ENCODE peak calls at places on chromosomes 5 and 9, in five cellular contexts. D is neural progenitor cell, P is MCF 10A, Q is psoas muscle, V is mesothelial cell of epicardium. B is an unnamed sample.

GRCh38 chr5:173278641-173279040 is 43.6 kb upstream of the NKX2-5 start:
- DNase-seq in P (no peak), V (no peak), D (no peak), Q (no peak), B (no peak)

GRCh38 chr5:23507278-23507685 is at the start of gene PRDM9:
- DNase-seq in P (peak), V (no peak), Q (peak), D (no peak), B (no peak)

GRCh38 chr5:175842947-175843793 is 28.2 kb upstream of the CPLX2 start:
- DNase-seq in P (peak), Q (peak), V (no peak), D (peak), B (peak)

GRCh38 chr9:33017283-33018041 is 7.6 kb upstream of the DNAJA1 start:
- DNase-seq in Q (no peak), P (no peak), V (no peak), D (no peak), B (no peak)

GRCh38 chr5:168931638-168932345 is 352.6 kb upstream of the PANK3 start:
- DNase-seq in P (peak), V (no peak), Q (no peak), D (no peak), B (no peak)

GRCh38 chr5:33980030-33980429 is 4.5 kb downstream of the SLC45A2 start:
- DNase-seq in V (no peak), P (no peak), D (no peak), Q (no peak), B (no peak)

GRCh38 chr5:84249918-84250635 is 134.6 kb downstream of the EDIL3 start:
- DNase-seq in Q (no peak), P (peak), V (no peak), D (peak), B (no peak)

GRCh38 chr5:44885903-44886302 is 77.2 kb downstream of the MRPS30 start:
- DNase-seq in V (no peak), Q (no peak), P (peak), D (no peak), B (no peak)

GRCh38 chr5:80216096-80216495 is 39.8 kb downstream of the SERINC5 start:
- DNase-seq in V (no peak), Q (no peak), P (no peak), D (no peak), B (no peak)

GRCh38 chr9:71213633-71214032 is 92.2 kb upstream of the TRPM3 start:
- DNase-seq in Q (no peak), P (no peak), V (no peak), D (no peak), B (no peak)

GRCh38 chr9:36298566-36298965 is 40.3 kb upstream of the GNE start:
- DNase-seq in Q (no peak), V (no peak), D (no peak), P (no peak), B (no peak)

GRCh38 chr5:143546394-143546793 is 142.9 kb upstream of the NR3C1 start:
- DNase-seq in P (no peak), D (no peak), Q (no peak), V (no peak), B (no peak)

GRCh38 chr9:101620452-101620851 is 25.7 kb upstream of the PPP3R2 start:
- DNase-seq in V (no peak), P (no peak), D (no peak), Q (no peak), B (no peak)

GRCh38 chr5:62649476-62650113 is 71.0 kb downstream of the LRRC70 start:
- DNase-seq in V (no peak), D (no peak), Q (no peak), P (no peak), B (no peak)

GRCh38 chr9:88464851-88465250 is 70.1 kb upstream of the NXNL2 start:
- DNase-seq in Q (no peak), P (peak), D (no peak), V (no peak), B (no peak)

GRCh38 chr9:117392992-117393391 is 21.9 kb downstream of the ASTN2 start:
- DNase-seq in P (no peak), Q (no peak), D (no peak), V (no peak), B (no peak)

GRCh38 chr9:118362596-118362995 is 658.4 kb downstream of the TLR4 start:
- DNase-seq in V (no peak), D (no peak), Q (no peak), P (no peak), B (no peak)

GRCh38 chr9:21555911-21556310 is 73.8 kb upstream of the IFNE start:
- DNase-seq in V (no peak), D (no peak), P (peak), Q (no peak), B (no peak)

GRCh38 chr9:116383956-116384355 is 230.4 kb downstream of the PAPPA start:
- DNase-seq in D (no peak), Q (no peak), P (peak), V (no peak), B (no peak)

GRCh38 chr9:16794871-16795639 is 75.4 kb downstream of the BNC2 start:
- DNase-seq in Q (peak), V (no peak), P (no peak), D (no peak), B (no peak)

GRCh38 chr9:129609486-129610192 is 11.3 kb downstream of the C9orf50 start:
- DNase-seq in Q (peak), P (peak), D (peak), V (no peak), B (peak)

GRCh38 chr5:59768204-59769040 is 125.1 kb downstream of the PDE4D start:
- DNase-seq in P (peak), V (peak), D (peak), Q (peak), B (peak)

GRCh38 chr5:174542466-174542865 is 181.9 kb upstream of the MSX2 start:
- DNase-seq in D (no peak), P (no peak), V (no peak), Q (no peak), B (no peak)

GRCh38 chr5:51684794-51685355 is 301.6 kb downstream of the ISL1 start:
- DNase-seq in P (peak), D (no peak), Q (no peak), V (no peak), B (no peak)

GRCh38 chr9:32351845-32352244 is 32.6 kb upstream of the ACO1 start:
- DNase-seq in V (no peak), D (peak), Q (no peak), P (no peak), B (no peak)

GRCh38 chr9:123955637-123956036 is 25.7 kb upstream of the DENND1A start:
- DNase-seq in V (no peak), D (no peak), Q (no peak), P (no peak), B (no peak)
- TF ChIP-seq CTCF in V (no peak), D (no peak), Q (no peak), P (no peak), B (no peak)

GRCh38 chr9:115254217-115254616 is 136.3 kb upstream of the TNC start:
- DNase-seq in D (no peak), V (no peak), Q (no peak), P (no peak), B (no peak)

GRCh38 chr9:115254781-115255180 is 136.8 kb upstream of the TNC start:
- DNase-seq in Q (no peak), V (no peak), P (no peak), D (no peak), B (no peak)

GRCh38 chr9:115250646-115251045 is 132.7 kb upstream of the TNC start:
- DNase-seq in D (no peak), P (peak), Q (no peak), V (no peak), B (no peak)
- TF ChIP-seq CTCF in D (no peak), P (no peak), Q (no peak), V (no peak), B (no peak)

GRCh38 chr5:116062352-116062751 is 22.5 kb upstream of the COMMD10 start:
- DNase-seq in V (no peak), P (no peak), Q (no peak), D (no peak), B (no peak)
- TF ChIP-seq CTCF in V (no peak), P (no peak), Q (no peak), D (peak), B (no peak)

GRCh38 chr5:133589286-133589685 is 23.1 kb downstream of the FSTL4 start:
- DNase-seq in D (no peak), V (no peak), Q (no peak), P (no peak), B (no peak)
- TF ChIP-seq CTCF in D (peak), V (no peak), Q (no peak), P (no peak), B (no peak)

B was measured in Calu3.